ENCODE peak calls at places on chromosomes 4 and X, in six cellular contexts. One of them, this sample, is unnamed.

GRCh38 chrX:119028733-119029110 is 44.1 kb upstream of the CT47C1 start:
- DNase-seq in fibroblast of mammary gland: no peak
- DNase-seq in NCI-H1092 treated with DMSO at 0.1 percent for 48 hours: no peak
- DNase-seq in HCT116: no peak
- DNase-seq in GM23338: no peak
- DNase-seq in AG08396: no peak
- DNase-seq in this sample: no peak

GRCh38 chr4:123452585-123452984 is 56.0 kb downstream of the SPRY1 start:
- DNase-seq in NCI-H1092 treated with DMSO at 0.1 percent for 48 hours: peak; percentile 55
- DNase-seq in AG08396: peak; percentile 67
- DNase-seq in GM23338: no peak
- DNase-seq in HCT116: no peak
- DNase-seq in fibroblast of mammary gland: peak; percentile 95
- DNase-seq in this sample: no peak

GRCh38 chr4:118888666-118889312 is at the start of gene SYNPO2:
- DNase-seq in HCT116: peak; percentile 57
- DNase-seq in GM23338: peak; percentile 92
- DNase-seq in fibroblast of mammary gland: peak; percentile 81
- DNase-seq in AG08396: peak; percentile 82
- DNase-seq in NCI-H1092 treated with DMSO at 0.1 percent for 48 hours: peak; percentile 51
- DNase-seq in this sample: peak; percentile 72

GRCh38 chrX:80808854-80809493 is 703 bp downstream of the BRWD3 start:
- DNase-seq in GM23338: peak; percentile 32
- DNase-seq in HCT116: no peak
- DNase-seq in NCI-H1092 treated with DMSO at 0.1 percent for 48 hours: peak; percentile 56
- DNase-seq in fibroblast of mammary gland: no peak
- DNase-seq in AG08396: no peak
- DNase-seq in this sample: peak; percentile 11

GRCh38 chrX:28847423-28847822 is 260.2 kb downstream of the IL1RAPL1 start:
- DNase-seq in AG08396: peak; percentile 4
- DNase-seq in NCI-H1092 treated with DMSO at 0.1 percent for 48 hours: no peak
- DNase-seq in GM23338: no peak
- DNase-seq in HCT116: peak; percentile 67
- DNase-seq in fibroblast of mammary gland: peak; percentile 2
- DNase-seq in this sample: no peak

GRCh38 chrX:107978707-107979307 is 3.4 kb downstream of the TEX13B start:
- DNase-seq in fibroblast of mammary gland: peak; percentile 54
- DNase-seq in GM23338: peak; percentile 62
- DNase-seq in HCT116: peak; percentile 12
- DNase-seq in NCI-H1092 treated with DMSO at 0.1 percent for 48 hours: peak; percentile 26
- DNase-seq in AG08396: peak; percentile 12
- DNase-seq in this sample: no peak

GRCh38 chrX:118418811-118419251 is 72.9 kb downstream of the WDR44 start:
- DNase-seq in fibroblast of mammary gland: no peak
- DNase-seq in NCI-H1092 treated with DMSO at 0.1 percent for 48 hours: no peak
- DNase-seq in HCT116: no peak
- DNase-seq in GM23338: peak; percentile 17
- DNase-seq in AG08396: no peak
- DNase-seq in this sample: no peak

GRCh38 chrX:154459843-154460242 is 1.8 kb downstream of the PLXNA3 start:
- DNase-seq in HCT116: no peak
- DNase-seq in fibroblast of mammary gland: no peak
- DNase-seq in GM23338: no peak
- DNase-seq in AG08396: no peak
- DNase-seq in NCI-H1092 treated with DMSO at 0.1 percent for 48 hours: no peak
- DNase-seq in this sample: no peak

GRCh38 chr4:2443986-2444740 is 24.7 kb upstream of the RNF4 start:
- DNase-seq in AG08396: no peak
- DNase-seq in fibroblast of mammary gland: no peak
- DNase-seq in HCT116: no peak
- DNase-seq in GM23338: no peak
- DNase-seq in NCI-H1092 treated with DMSO at 0.1 percent for 48 hours: no peak
- DNase-seq in this sample: no peak

GRCh38 chrX:132401935-132402334 is 86.9 kb downstream of the MBNL3 start:
- DNase-seq in GM23338: no peak
- DNase-seq in AG08396: no peak
- DNase-seq in fibroblast of mammary gland: no peak
- DNase-seq in HCT116: no peak
- DNase-seq in NCI-H1092 treated with DMSO at 0.1 percent for 48 hours: no peak
- DNase-seq in this sample: no peak

GRCh38 chr4:141411936-141412335 is 191.2 kb downstream of the ZNF330 start:
- DNase-seq in fibroblast of mammary gland: no peak
- DNase-seq in HCT116: no peak
- DNase-seq in NCI-H1092 treated with DMSO at 0.1 percent for 48 hours: no peak
- DNase-seq in AG08396: no peak
- DNase-seq in GM23338: no peak
- DNase-seq in this sample: no peak

GRCh38 chrX:71996826-71997225 is 86.2 kb downstream of the NHSL2 start:
- DNase-seq in HCT116: no peak
- DNase-seq in NCI-H1092 treated with DMSO at 0.1 percent for 48 hours: no peak
- DNase-seq in GM23338: peak; percentile 67
- DNase-seq in fibroblast of mammary gland: peak; percentile 65
- DNase-seq in AG08396: peak; percentile 30
- DNase-seq in this sample: no peak

GRCh38 chr4:158020734-158021346 is 152.0 kb downstream of the GASK1B start:
- DNase-seq in AG08396: peak; percentile 13
- DNase-seq in fibroblast of mammary gland: peak; percentile 94
- DNase-seq in GM23338: no peak
- DNase-seq in NCI-H1092 treated with DMSO at 0.1 percent for 48 hours: no peak
- DNase-seq in HCT116: peak; percentile 47
- DNase-seq in this sample: no peak

GRCh38 chr4:39495446-39496208 is 31.6 kb downstream of the UGDH start:
- DNase-seq in NCI-H1092 treated with DMSO at 0.1 percent for 48 hours: no peak
- DNase-seq in GM23338: no peak
- DNase-seq in HCT116: no peak
- DNase-seq in fibroblast of mammary gland: no peak
- DNase-seq in AG08396: no peak
- DNase-seq in this sample: no peak

GRCh38 chrX:43655961-43656494 is at the start of gene MAOA:
- DNase-seq in GM23338: peak; percentile 60
- DNase-seq in HCT116: no peak
- DNase-seq in AG08396: peak; percentile 20
- DNase-seq in fibroblast of mammary gland: peak; percentile 51
- DNase-seq in NCI-H1092 treated with DMSO at 0.1 percent for 48 hours: peak; percentile 18
- DNase-seq in this sample: peak; percentile 2

GRCh38 chr4:7863911-7864681 is 75.6 kb downstream of the AFAP1 start:
- DNase-seq in fibroblast of mammary gland: no peak
- DNase-seq in HCT116: no peak
- DNase-seq in AG08396: no peak
- DNase-seq in GM23338: no peak
- DNase-seq in NCI-H1092 treated with DMSO at 0.1 percent for 48 hours: no peak
- DNase-seq in this sample: no peak

GRCh38 chr4:140595065-140595464 is 26.3 kb upstream of the UCP1 start:
- DNase-seq in NCI-H1092 treated with DMSO at 0.1 percent for 48 hours: peak; percentile 28
- DNase-seq in AG08396: no peak
- DNase-seq in GM23338: peak; percentile 78
- DNase-seq in HCT116: peak; percentile 37
- DNase-seq in fibroblast of mammary gland: peak; percentile 5
- DNase-seq in this sample: no peak

GRCh38 chr4:169993531-169993930 is 32.7 kb downstream of the MFAP3L start:
- DNase-seq in GM23338: no peak
- DNase-seq in fibroblast of mammary gland: no peak
- DNase-seq in AG08396: no peak
- DNase-seq in NCI-H1092 treated with DMSO at 0.1 percent for 48 hours: no peak
- DNase-seq in HCT116: no peak
- DNase-seq in this sample: no peak

GRCh38 chr4:135124196-135124595 is 922.6 kb upstream of the PABPC4L start:
- DNase-seq in AG08396: no peak
- DNase-seq in GM23338: no peak
- DNase-seq in NCI-H1092 treated with DMSO at 0.1 percent for 48 hours: no peak
- DNase-seq in fibroblast of mammary gland: no peak
- DNase-seq in HCT116: no peak
- DNase-seq in this sample: no peak

GRCh38 chrX:9797961-9798360 is 11.7 kb downstream of the SHROOM2 start:
- DNase-seq in AG08396: no peak
- DNase-seq in GM23338: no peak
- DNase-seq in NCI-H1092 treated with DMSO at 0.1 percent for 48 hours: no peak
- DNase-seq in fibroblast of mammary gland: no peak
- DNase-seq in HCT116: no peak
- DNase-seq in this sample: no peak

GRCh38 chrX:118698516-118699247 is 28.7 kb upstream of the IL13RA1 start:
- DNase-seq in NCI-H1092 treated with DMSO at 0.1 percent for 48 hours: no peak
- DNase-seq in fibroblast of mammary gland: peak; percentile 41
- DNase-seq in GM23338: no peak
- DNase-seq in AG08396: no peak
- DNase-seq in HCT116: no peak
- DNase-seq in this sample: no peak

GRCh38 chr4:38692421-38692820 is 28.4 kb downstream of the KLF3 start:
- DNase-seq in NCI-H1092 treated with DMSO at 0.1 percent for 48 hours: no peak
- DNase-seq in GM23338: no peak
- DNase-seq in fibroblast of mammary gland: no peak
- DNase-seq in AG08396: no peak
- DNase-seq in HCT116: no peak
- DNase-seq in this sample: no peak

GRCh38 chrX:153708415-153708814 is 15.8 kb downstream of the BCAP31 start:
- DNase-seq in NCI-H1092 treated with DMSO at 0.1 percent for 48 hours: no peak
- DNase-seq in AG08396: peak; percentile 75
- DNase-seq in GM23338: peak; percentile 73
- DNase-seq in HCT116: no peak
- DNase-seq in fibroblast of mammary gland: peak; percentile 84
- DNase-seq in this sample: no peak

GRCh38 chr4:40254961-40255721 is 58.3 kb downstream of the RHOH start:
- DNase-seq in GM23338: no peak
- DNase-seq in AG08396: no peak
- DNase-seq in fibroblast of mammary gland: peak; percentile 87
- DNase-seq in HCT116: peak; percentile 71
- DNase-seq in NCI-H1092 treated with DMSO at 0.1 percent for 48 hours: no peak
- DNase-seq in this sample: peak; percentile 34

GRCh38 chr4:82899339-82899738 is 1.2 kb upstream of the THAP9 start:
- DNase-seq in fibroblast of mammary gland: peak; percentile 40
- DNase-seq in GM23338: no peak
- DNase-seq in NCI-H1092 treated with DMSO at 0.1 percent for 48 hours: no peak
- DNase-seq in HCT116: no peak
- DNase-seq in AG08396: no peak
- DNase-seq in this sample: no peak

This sample was measured in NCI-H774.